ENCODE peak calls at places on chromosomes 4 and X, in seven cellular contexts. V, X, I, H, U, P and Q are unnamed samples.
A peak's percentile ranks its signal among the peaks of the same experiment; 100 is the strongest.

GRCh38 chrX:33211356-33212254 is at the start of gene DMD:
- DNase-seq in I (no peak), V (peak; percentile 20), X (peak; percentile 86), H (no peak), U (no peak), P (no peak), Q (no peak)

GRCh38 chr4:123468479-123469031 is 72.0 kb downstream of the SPRY1 start:
- DNase-seq in I (no peak), V (no peak), U (no peak), P (peak; percentile 23), X (no peak), H (no peak), Q (no peak)

GRCh38 chr4:3135155-3136011 is 60.9 kb downstream of the HTT start:
- DNase-seq in V (no peak), I (no peak), P (no peak), X (peak; percentile 25), H (no peak), U (no peak), Q (no peak)

GRCh38 chr4:57490520-57490919 is 380.3 kb upstream of the IGFBP7 start:
- DNase-seq in P (peak; percentile 44), I (no peak), U (no peak), H (no peak), V (no peak), X (no peak), Q (no peak)

GRCh38 chr4:20676773-20677172 is 23.5 kb upstream of the PACRGL start:
- DNase-seq in X (no peak), I (no peak), U (no peak), V (no peak), H (no peak), P (no peak), Q (no peak)

GRCh38 chrX:23656684-23657083 is 10.6 kb upstream of the PRDX4 start:
- DNase-seq in P (peak; percentile 24), H (no peak), U (no peak), V (no peak), X (no peak), I (no peak), Q (no peak)

GRCh38 chr4:74328501-74328900 is 20.2 kb downstream of the EPGN start:
- DNase-seq in I (no peak), X (no peak), H (no peak), V (no peak), P (no peak), U (no peak), Q (no peak)

GRCh38 chr4:13859423-13859822 is 231.9 kb upstream of the BOD1L1 start:
- DNase-seq in I (no peak), U (no peak), H (no peak), X (no peak), P (peak; percentile 56), V (no peak), Q (no peak)

GRCh38 chr4:188439641-188440311 is 300.5 kb downstream of the TRIML1 start:
- DNase-seq in P (peak; percentile 3), V (no peak), U (no peak), H (peak; percentile 57), I (no peak), X (peak; percentile 13), Q (no peak)

GRCh38 chr4:148395771-148396170 is 46.4 kb downstream of the NR3C2 start:
- DNase-seq in V (no peak), I (no peak), U (no peak), H (no peak), X (no peak), P (no peak), Q (no peak)

GRCh38 chrX:6898371-6898770 is 249.1 kb upstream of the STS start:
- DNase-seq in X (no peak), I (no peak), P (no peak), V (no peak), H (no peak), U (no peak), Q (no peak)

GRCh38 chrX:97039363-97040029 is 155.8 kb downstream of the RPA4 start:
- DNase-seq in P (peak; percentile 40), X (peak; percentile 81), U (no peak), H (peak; percentile 76), V (peak; percentile 48), I (no peak), Q (no peak)

GRCh38 chrX:48574270-48575266 is at the start of gene RBM3:
- DNase-seq in H (peak; percentile 96), P (peak; percentile 92), U (peak; percentile 96), I (peak; percentile 89), V (peak; percentile 94), X (peak; percentile 95), Q (peak; percentile 70)

GRCh38 chrX:3738489-3738888 is 25.0 kb upstream of the PRKX start:
- DNase-seq in X (no peak), I (no peak), U (no peak), H (no peak), V (no peak), P (no peak), Q (no peak)

GRCh38 chrX:3748052-3748559 is 34.7 kb upstream of the PRKX start:
- DNase-seq in X (peak; percentile 5), U (no peak), P (no peak), H (no peak), I (no peak), V (no peak), Q (no peak)

GRCh38 chrX:3743821-3744439 is 30.5 kb upstream of the PRKX start:
- DNase-seq in H (no peak), U (no peak), I (peak; percentile 60), P (no peak), V (peak; percentile 9), X (no peak), Q (no peak)
- H3K4me3 ChIP-seq in H (no peak overlapping the region), U (no peak overlapping the region), I (no peak overlapping the region), P (no peak overlapping the region), V (no peak overlapping the region), X (no peak overlapping the region), Q (no peak overlapping the region)

GRCh38 chr4:891747-892146 is 40.4 kb downstream of the GAK start:
- DNase-seq in I (no peak), V (no peak), P (no peak), H (peak; percentile 26), X (peak; percentile 13), U (no peak), Q (no peak)
- TF ChIP-seq CTCF in I (no peak), V (no peak), P (peak; percentile 34), H (peak; percentile 39), X (peak; percentile 21), U (no peak), Q (peak; percentile 20)

GRCh38 chr4:126563389-126563788 is 1069.4 kb upstream of the INTU start:
- DNase-seq in P (no peak), U (no peak), X (no peak), H (no peak), I (no peak), V (no peak), Q (no peak)
- H3K4me3 ChIP-seq in P (no peak overlapping the region), U (no peak overlapping the region), X (no peak overlapping the region), H (no peak overlapping the region), I (no peak overlapping the region), V (no peak overlapping the region), Q (no peak overlapping the region)

DNA sequence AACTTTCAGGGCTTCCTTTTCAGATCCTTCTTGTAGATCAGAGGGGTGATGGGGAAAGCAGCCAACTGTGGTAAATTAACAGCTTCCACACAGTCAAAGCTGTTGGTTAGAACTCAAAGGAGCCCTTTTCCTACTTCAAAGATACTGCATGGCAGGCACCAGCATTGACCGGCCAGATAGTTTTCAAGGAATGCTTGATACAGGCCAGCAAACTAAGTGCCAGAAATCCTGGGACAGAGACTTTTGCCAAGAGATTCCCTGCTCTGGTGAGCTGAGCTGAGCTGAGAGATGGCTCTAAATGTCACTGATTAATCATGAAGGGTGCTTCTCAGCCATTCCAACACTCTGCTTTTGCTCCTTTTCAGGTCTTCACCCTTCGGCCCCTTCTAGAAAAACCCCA is 131.5 kb upstream of the MED14 start:
- DNase-seq in V (no peak), X (peak; percentile 29), P (no peak), U (no peak), I (no peak), H (no peak), Q (no peak)
- TF ChIP-seq CTCF in V (no peak), X (no peak), P (no peak), U (no peak), I (no peak), H (no peak), Q (no peak)

DNA sequence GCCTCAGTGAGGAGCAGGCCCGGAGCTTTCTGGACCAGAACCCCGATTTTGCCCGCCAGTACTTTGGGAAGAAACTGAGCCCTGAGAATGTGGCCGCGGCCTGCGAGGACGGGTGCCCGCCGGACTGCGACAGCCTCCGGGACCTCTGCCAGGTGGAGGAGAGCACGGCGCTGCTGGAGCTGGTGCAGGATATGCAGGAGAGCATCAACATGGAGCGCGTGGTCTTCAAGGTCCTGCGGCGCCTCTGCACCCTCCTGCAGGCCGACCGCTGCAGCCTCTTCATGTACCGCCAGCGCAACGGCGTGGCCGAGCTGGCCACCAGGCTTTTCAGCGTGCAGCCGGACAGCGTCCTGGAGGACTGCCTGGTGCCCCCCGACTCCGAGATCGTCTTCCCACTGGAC is 258 bp downstream of the PDE6B start:
- DNase-seq in H (no peak), X (no peak), V (no peak), P (no peak), U (peak; percentile 72), I (no peak), Q (no peak)
- H3K4me3 ChIP-seq in H (no peak overlapping the region), X (no peak overlapping the region), V (no peak overlapping the region), P (no peak overlapping the region), U (no peak overlapping the region), I (no peak overlapping the region), Q (no peak overlapping the region)

DNA sequence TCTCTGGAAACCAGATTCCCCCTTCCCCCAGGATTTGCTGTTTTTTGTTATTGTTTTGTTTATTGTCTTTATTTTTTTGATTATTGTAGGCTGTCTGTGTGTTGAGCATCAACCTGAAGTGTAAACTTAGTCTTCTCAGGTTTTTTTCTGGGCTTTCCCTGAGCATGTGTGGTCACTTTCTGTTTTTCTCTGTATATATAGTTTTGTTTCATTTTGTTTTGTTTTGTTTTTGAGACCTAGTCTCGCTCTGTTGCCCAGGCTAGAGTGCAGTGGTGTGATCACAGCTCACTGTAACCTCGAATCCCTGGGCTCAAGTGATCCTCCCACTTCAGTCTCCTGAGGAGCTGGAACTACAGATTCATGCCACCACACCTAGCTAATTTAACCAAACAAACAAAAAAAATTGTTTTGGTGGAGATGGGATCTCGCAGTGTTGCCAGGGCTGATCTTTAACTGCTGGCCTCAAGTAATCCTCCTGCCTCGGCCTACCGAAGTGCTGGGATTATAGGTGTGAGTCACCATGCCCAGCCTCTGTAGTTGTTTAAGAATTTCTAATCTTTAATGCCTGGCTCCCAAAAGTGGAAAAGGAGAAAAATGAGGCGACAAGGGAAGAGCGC is 9.1 kb downstream of the IL13RA1 start:
- DNase-seq in I (no peak), V (no peak), H (no peak), X (no peak), U (no peak), P (no peak), Q (no peak)
- TF ChIP-seq CTCF in I (no peak), V (no peak), H (no peak), X (no peak), U (no peak), P (no peak), Q (no peak)

GRCh38 chrX:69538321-69538876 is 34.3 kb downstream of the NALF2 start:
- DNase-seq in H (peak; percentile 68), X (peak; percentile 79), U (peak; percentile 84), P (peak; percentile 58), I (peak; percentile 68), V (peak; percentile 77), Q (no peak)
- H3K4me3 ChIP-seq in H (peak overlapping the region; percentile 28), X (peak overlapping the region; percentile 15), U (peak overlapping the region; percentile 52), P (peak overlapping the region; percentile 63), I (no peak overlapping the region), V (peak overlapping the region; percentile 33), Q (no peak overlapping the region)